ENCODE peak calls at places on chromosomes 11 and 22, in nine cellular contexts. One of them, this sample, is unnamed.

GRCh38 chr22:46795845-46796565 is 33.6 kb downstream of the TBC1D22A start:
- DNase-seq in tibial artery: peak; percentile 39
- DNase-seq in stimulated activated CD4-positive, alpha-beta T cell treated with anti-CD3 and anti-CD28 coated beads, TNF-alpha, amount 100 ng/mL, for 48 hours: no peak
- DNase-seq in NCI-H2081: no peak
- DNase-seq in OCI-M1: no peak
- DNase-seq in heart right ventricle: no peak
- DNase-seq in iris pigment epithelial cell: no peak
- DNase-seq in Ammon's horn: no peak
- DNase-seq in midbrain: no peak
- DNase-seq in this sample: no peak

GRCh38 chr11:69876013-69876412 is 56.8 kb upstream of the FGF3 start:
- DNase-seq in tibial artery: peak; percentile 51
- DNase-seq in heart right ventricle: no peak
- DNase-seq in stimulated activated CD4-positive, alpha-beta T cell treated with anti-CD3 and anti-CD28 coated beads, TNF-alpha, amount 100 ng/mL, for 48 hours: no peak
- DNase-seq in Ammon's horn: no peak
- DNase-seq in NCI-H2081: no peak
- DNase-seq in iris pigment epithelial cell: no peak
- DNase-seq in midbrain: no peak
- DNase-seq in OCI-M1: no peak
- DNase-seq in this sample: no peak

GRCh38 chr11:71458146-71459070 is 5.4 kb downstream of the NADSYN1 start:
- DNase-seq in midbrain: no peak
- DNase-seq in stimulated activated CD4-positive, alpha-beta T cell treated with anti-CD3 and anti-CD28 coated beads, TNF-alpha, amount 100 ng/mL, for 48 hours: no peak
- DNase-seq in Ammon's horn: no peak
- DNase-seq in tibial artery: no peak
- DNase-seq in NCI-H2081: no peak
- DNase-seq in heart right ventricle: no peak
- DNase-seq in iris pigment epithelial cell: no peak
- DNase-seq in OCI-M1: no peak
- DNase-seq in this sample: no peak

GRCh38 chr22:43198936-43199335 is 12.0 kb upstream of the TTLL12 start:
- DNase-seq in tibial artery: no peak
- DNase-seq in heart right ventricle: no peak
- DNase-seq in NCI-H2081: no peak
- DNase-seq in stimulated activated CD4-positive, alpha-beta T cell treated with anti-CD3 and anti-CD28 coated beads, TNF-alpha, amount 100 ng/mL, for 48 hours: no peak
- DNase-seq in iris pigment epithelial cell: no peak
- DNase-seq in midbrain: no peak
- DNase-seq in OCI-M1: no peak
- DNase-seq in Ammon's horn: no peak
- DNase-seq in this sample: no peak

GRCh38 chr22:20093437-20093836 is 13.4 kb downstream of the DGCR8 start:
- DNase-seq in Ammon's horn: peak; percentile 84
- DNase-seq in midbrain: peak; percentile 40
- DNase-seq in iris pigment epithelial cell: no peak
- DNase-seq in tibial artery: peak; percentile 78
- DNase-seq in stimulated activated CD4-positive, alpha-beta T cell treated with anti-CD3 and anti-CD28 coated beads, TNF-alpha, amount 100 ng/mL, for 48 hours: no peak
- DNase-seq in NCI-H2081: no peak
- DNase-seq in heart right ventricle: peak; percentile 69
- DNase-seq in OCI-M1: no peak
- DNase-seq in this sample: no peak

GRCh38 chr22:29139965-29140782 is 65.5 kb upstream of the EMID1 start:
- DNase-seq in NCI-H2081: no peak
- DNase-seq in heart right ventricle: no peak
- DNase-seq in Ammon's horn: no peak
- DNase-seq in iris pigment epithelial cell: peak; percentile 83
- DNase-seq in midbrain: no peak
- DNase-seq in OCI-M1: no peak
- DNase-seq in tibial artery: no peak
- DNase-seq in stimulated activated CD4-positive, alpha-beta T cell treated with anti-CD3 and anti-CD28 coated beads, TNF-alpha, amount 100 ng/mL, for 48 hours: no peak
- DNase-seq in this sample: no peak

GRCh38 chr11:67732045-67732787 is 57.8 kb upstream of the ALDH3B2 start:
- DNase-seq in iris pigment epithelial cell: no peak
- DNase-seq in NCI-H2081: peak; percentile 75
- DNase-seq in OCI-M1: peak; percentile 16
- DNase-seq in tibial artery: no peak
- DNase-seq in Ammon's horn: no peak
- DNase-seq in midbrain: no peak
- DNase-seq in heart right ventricle: no peak
- DNase-seq in stimulated activated CD4-positive, alpha-beta T cell treated with anti-CD3 and anti-CD28 coated beads, TNF-alpha, amount 100 ng/mL, for 48 hours: no peak
- DNase-seq in this sample: peak; percentile 24

GRCh38 chr11:66996609-66997273 is 21.6 kb downstream of the C11orf86 start:
- DNase-seq in stimulated activated CD4-positive, alpha-beta T cell treated with anti-CD3 and anti-CD28 coated beads, TNF-alpha, amount 100 ng/mL, for 48 hours: no peak
- DNase-seq in iris pigment epithelial cell: peak; percentile 68
- DNase-seq in midbrain: no peak
- DNase-seq in tibial artery: no peak
- DNase-seq in heart right ventricle: peak; percentile 29
- DNase-seq in NCI-H2081: no peak
- DNase-seq in OCI-M1: no peak
- DNase-seq in Ammon's horn: no peak
- DNase-seq in this sample: no peak

GRCh38 chr11:82902086-82902485 is 550 bp downstream of the DDIAS start:
- DNase-seq in heart right ventricle: no peak
- DNase-seq in stimulated activated CD4-positive, alpha-beta T cell treated with anti-CD3 and anti-CD28 coated beads, TNF-alpha, amount 100 ng/mL, for 48 hours: no peak
- DNase-seq in NCI-H2081: no peak
- DNase-seq in iris pigment epithelial cell: no peak
- DNase-seq in Ammon's horn: no peak
- DNase-seq in OCI-M1: peak; percentile 70
- DNase-seq in tibial artery: no peak
- DNase-seq in midbrain: no peak
- DNase-seq in this sample: no peak

GRCh38 chr11:113994077-113994954 is 19.4 kb downstream of the HTR3A start:
- DNase-seq in NCI-H2081: peak; percentile 33
- DNase-seq in Ammon's horn: no peak
- DNase-seq in OCI-M1: peak; percentile 64
- DNase-seq in stimulated activated CD4-positive, alpha-beta T cell treated with anti-CD3 and anti-CD28 coated beads, TNF-alpha, amount 100 ng/mL, for 48 hours: peak; percentile 8
- DNase-seq in iris pigment epithelial cell: no peak
- DNase-seq in tibial artery: no peak
- DNase-seq in midbrain: peak; percentile 2
- DNase-seq in heart right ventricle: no peak
- DNase-seq in this sample: no peak

GRCh38 chr11:116851631-116852030 is 14.2 kb upstream of the APOA1 start:
- DNase-seq in NCI-H2081: no peak
- DNase-seq in iris pigment epithelial cell: no peak
- DNase-seq in midbrain: no peak
- DNase-seq in OCI-M1: peak; percentile 39
- DNase-seq in stimulated activated CD4-positive, alpha-beta T cell treated with anti-CD3 and anti-CD28 coated beads, TNF-alpha, amount 100 ng/mL, for 48 hours: peak; percentile 31
- DNase-seq in tibial artery: peak; percentile 66
- DNase-seq in Ammon's horn: no peak
- DNase-seq in heart right ventricle: no peak
- DNase-seq in this sample: no peak

GRCh38 chr11:18230859-18231258 is 5.7 kb downstream of the SAA4 start:
- DNase-seq in NCI-H2081: no peak
- DNase-seq in stimulated activated CD4-positive, alpha-beta T cell treated with anti-CD3 and anti-CD28 coated beads, TNF-alpha, amount 100 ng/mL, for 48 hours: no peak
- DNase-seq in Ammon's horn: no peak
- DNase-seq in midbrain: no peak
- DNase-seq in iris pigment epithelial cell: no peak
- DNase-seq in OCI-M1: no peak
- DNase-seq in tibial artery: no peak
- DNase-seq in heart right ventricle: no peak
- DNase-seq in this sample: no peak

This sample was measured in thyroid gland.